ENCODE peak calls at places on chromosomes 2 and 18, in ten cellular contexts. C is breast epithelium; L is CD8-positive, alpha-beta memory T cell; R is colonic mucosa; E is BE2C; P is cardiac muscle cell; K is right lobe of liver; B is HCT116; O is adrenal gland; A is astrocyte. V is an unnamed sample.

GRCh38 chr2:18106841-18107240 is 228.4 kb downstream of the KCNS3 start:
- DNase-seq in R (no peak), B (no peak), O (no peak), A (no peak), C (no peak), E (no peak), L (no peak), P (no peak), K (no peak), V (no peak)

GRCh38 chr18:9642799-9643445 is 28.6 kb upstream of the PPP4R1 start:
- DNase-seq in C (no peak), P (no peak), K (no peak), O (no peak), L (no peak), R (no peak), E (no peak), A (peak; percentile 26), B (no peak), V (peak; percentile 58)

GRCh38 chr2:217942731-217943335 is 60.0 kb downstream of the TNS1 start:
- DNase-seq in K (peak; percentile 72), E (no peak), C (no peak), L (no peak), O (no peak), R (no peak), A (no peak), B (no peak), P (no peak), V (no peak)

GRCh38 chr18:31497711-31498449 is at the start of gene DSG2:
- DNase-seq in L (no peak), K (peak; percentile 87), O (peak; percentile 71), C (peak; percentile 78), A (peak; percentile 31), E (peak; percentile 8), P (peak; percentile 78), B (no peak), R (peak; percentile 91), V (peak; percentile 82)

GRCh38 chr2:241851325-241852115 is 7.2 kb downstream of the PDCD1 start:
- DNase-seq in K (no peak), C (no peak), E (peak; percentile 8), P (no peak), L (no peak), A (no peak), R (no peak), O (no peak), B (no peak), V (no peak)

GRCh38 chr2:6780765-6781274 is 84.9 kb downstream of the CMPK2 start:
- DNase-seq in L (no peak), C (peak; percentile 23), P (no peak), E (peak; percentile 65), K (peak; percentile 28), B (no peak), A (no peak), R (peak; percentile 23), O (peak; percentile 29), V (no peak)

GRCh38 chr2:104889261-104890091 is 35.6 kb downstream of the POU3F3 start:
- DNase-seq in P (no peak), E (no peak), B (no peak), O (no peak), C (no peak), L (no peak), R (peak; percentile 88), A (no peak), K (no peak), V (no peak)

GRCh38 chr18:9032519-9032918 is 70.0 kb upstream of the NDUFV2 start:
- DNase-seq in L (no peak), B (no peak), E (no peak), O (no peak), A (no peak), R (no peak), C (no peak), P (no peak), K (no peak), V (no peak)

GRCh38 chr18:76895498-76895897 is 73.1 kb downstream of the ZNF236 start:
- DNase-seq in C (no peak), O (no peak), R (no peak), A (no peak), B (no peak), E (no peak), L (no peak), K (no peak), P (no peak), V (no peak)

GRCh38 chr18:76892832-76893231 is 70.5 kb downstream of the ZNF236 start:
- DNase-seq in P (no peak), L (no peak), K (no peak), C (no peak), E (no peak), R (no peak), O (no peak), A (no peak), B (no peak), V (no peak)

GRCh38 chr18:76896677-76897076 is 74.3 kb downstream of the ZNF236 start:
- DNase-seq in P (no peak), A (no peak), C (no peak), E (no peak), L (no peak), K (no peak), R (no peak), B (no peak), O (no peak), V (no peak)

GRCh38 chr18:76894947-76895346 is 72.6 kb downstream of the ZNF236 start:
- DNase-seq in K (no peak), L (no peak), B (no peak), O (no peak), C (no peak), E (no peak), A (no peak), P (no peak), R (no peak), V (no peak)

GRCh38 chr18:76897257-76897656 is 74.9 kb downstream of the ZNF236 start:
- DNase-seq in O (no peak), A (no peak), E (no peak), K (no peak), P (no peak), R (no peak), C (no peak), B (no peak), L (no peak), V (no peak)
- H3K36me3 ChIP-seq in O (no peaks in the 10 kb centered on the region), A (peaks cover 46% of the 10 kb centered on the region), E (peaks cover 26% of the 10 kb centered on the region), K (peaks cover 23% of the 10 kb centered on the region), P (peaks cover 48% of the 10 kb centered on the region), R (peaks cover 23% of the 10 kb centered on the region), C (peaks cover 18% of the 10 kb centered on the region), B (peaks cover 32% of the 10 kb centered on the region), L (peaks cover 32% of the 10 kb centered on the region), V (peaks cover 37% of the 10 kb centered on the region)

GRCh38 chr2:200377774-200378336 is 71.4 kb downstream of the SPATS2L start:
- DNase-seq in C (no peak), B (peak; percentile 57), L (no peak), O (peak; percentile 13), R (peak; percentile 74), E (no peak), K (no peak), P (no peak), A (no peak), V (no peak)
- H3K4me1 ChIP-seq in C (peaks cover 16% of the 10 kb centered on the region), B (peaks cover 85% of the 10 kb centered on the region), L (peaks cover 44% of the 10 kb centered on the region), O (peaks cover 9% of the 10 kb centered on the region), R (peaks cover 16% of the 10 kb centered on the region), E (peaks cover 33% of the 10 kb centered on the region), K (peaks cover 27% of the 10 kb centered on the region), P (peaks cover 22% of the 10 kb centered on the region), A (peaks cover 41% of the 10 kb centered on the region), V (peaks cover 34% of the 10 kb centered on the region)

GRCh38 chr2:46334389-46335345 is 37.5 kb downstream of the EPAS1 start:
- DNase-seq in C (no peak), A (peak; percentile 97), O (no peak), K (no peak), P (no peak), R (no peak), B (no peak), L (no peak), E (no peak), V (no peak)

GRCh38 chr2:46335966-46336436 is 38.8 kb downstream of the EPAS1 start:
- DNase-seq in B (no peak), O (no peak), C (no peak), A (no peak), K (no peak), E (no peak), L (no peak), P (no peak), R (peak; percentile 75), V (no peak)

GRCh38 chr2:46335404-46335965 is 38.3 kb downstream of the EPAS1 start:
- DNase-seq in R (peak; percentile 72), L (no peak), O (no peak), A (peak; percentile 69), B (no peak), E (no peak), K (no peak), P (peak; percentile 68), C (no peak), V (no peak)

GRCh38 chr2:46332686-46333281 is 35.6 kb downstream of the EPAS1 start:
- DNase-seq in B (no peak), L (no peak), K (peak; percentile 66), A (no peak), O (no peak), E (peak; percentile 55), P (no peak), C (no peak), R (no peak), V (no peak)

DNA sequence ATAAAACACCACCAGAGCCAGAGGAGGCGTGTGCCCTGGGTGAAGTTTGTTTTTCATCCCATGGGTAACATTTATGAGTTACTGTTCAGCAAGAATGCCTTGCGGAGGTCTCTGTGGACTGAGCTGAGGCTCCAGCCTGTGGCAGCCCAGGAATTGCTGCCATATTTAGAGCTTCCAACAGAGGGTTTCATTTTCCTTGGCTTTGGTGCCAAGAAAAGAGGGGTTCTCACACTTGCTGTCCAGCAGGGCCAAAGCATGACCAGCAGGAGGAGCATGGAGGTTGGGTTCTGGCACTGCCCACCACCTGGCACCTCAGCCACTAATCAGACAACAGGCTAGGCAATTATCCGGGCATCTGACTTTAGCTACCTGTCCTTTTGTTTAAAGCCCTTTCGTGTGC is 36.7 kb downstream of the EPAS1 start:
- DNase-seq in O (no peak), C (no peak), L (no peak), A (no peak), P (no peak), E (no peak), B (no peak), R (no peak), K (no peak), V (no peak)
- H3K4me3 ChIP-seq in O (no peak overlapping the region), C (no peak overlapping the region), L (no peak overlapping the region), A (no peak overlapping the region), P (no peak overlapping the region), E (no peak overlapping the region), B (no peak overlapping the region), R (no peak overlapping the region), K (no peak overlapping the region), V (no peak overlapping the region)

GRCh38 chr2:63874204-63875134 is 32.8 kb downstream of the UGP2 start:
- DNase-seq in C (no peak), E (no peak), O (no peak), B (no peak), A (no peak), P (no peak), R (no peak), L (no peak), K (no peak), V (no peak)

GRCh38 chr2:63875143-63875542 is 33.4 kb downstream of the UGP2 start:
- DNase-seq in B (no peak), C (peak; percentile 58), L (no peak), K (no peak), O (no peak), E (no peak), A (peak; percentile 37), R (no peak), P (no peak), V (no peak)

GRCh38 chr2:63870679-63871078 is 29.0 kb downstream of the UGP2 start:
- DNase-seq in O (no peak), P (no peak), L (no peak), C (no peak), E (no peak), R (no peak), B (no peak), K (no peak), A (no peak), V (no peak)

GRCh38 chr2:63871864-63872263 is 30.2 kb downstream of the UGP2 start:
- DNase-seq in B (no peak), R (no peak), P (no peak), A (no peak), K (no peak), L (no peak), C (no peak), O (no peak), E (no peak), V (no peak)

GRCh38 chr2:63872571-63873328 is 31.1 kb downstream of the UGP2 start:
- DNase-seq in L (no peak), A (peak; percentile 39), R (no peak), C (no peak), P (peak; percentile 48), E (no peak), K (no peak), O (no peak), B (no peak), V (no peak)
- H3K36me3 ChIP-seq in L (peaks cover 15% of the 10 kb centered on the region), A (peaks cover 16% of the 10 kb centered on the region), R (peaks cover 14% of the 10 kb centered on the region), C (no peaks in the 10 kb centered on the region), P (peaks cover 4% of the 10 kb centered on the region), E (no peaks in the 10 kb centered on the region), K (peaks cover 21% of the 10 kb centered on the region), O (no peaks in the 10 kb centered on the region), B (peaks cover 14% of the 10 kb centered on the region), V (peaks cover 9% of the 10 kb centered on the region)